ENCODE peak calls at places on chromosomes 11 and 22, in nine cellular contexts. S, D, K, P, T, E, F, Z and U are unnamed samples.

GRCh38 chr11:16604784-16605439 is 133.5 kb upstream of the C11orf58 start:
- ATAC-seq in S (peak; percentile 66), D (peak; percentile 40), K (no peak), P (peak; percentile 47), T (peak; percentile 57), E (peak; percentile 45), F (peak; percentile 42), Z (peak; percentile 44), U (no peak)

GRCh38 chr11:71212871-71213559 is 39.4 kb downstream of the SHANK2 start:
- ATAC-seq in S (peak; percentile 17), D (peak; percentile 68), K (no peak), P (peak; percentile 78), T (no peak), E (peak; percentile 49), F (no peak), Z (peak; percentile 43), U (no peak)

GRCh38 chr11:2316963-2317244 is 15.1 kb downstream of the TSPAN32 start:
- ATAC-seq in S (no peak), D (no peak), K (no peak), P (no peak), T (no peak), E (no peak), F (no peak), Z (no peak), U (no peak)

GRCh38 chr11:109320595-109320994 is 101.4 kb upstream of the C11orf87 start:
- ATAC-seq in S (no peak), D (no peak), K (no peak), P (no peak), T (peak; percentile 64), E (no peak), F (no peak), Z (no peak), U (no peak)

GRCh38 chr11:73204711-73205121 is 13.4 kb upstream of the P2RY2 start:
- ATAC-seq in S (peak; percentile 22), D (peak; percentile 60), K (no peak), P (peak; percentile 62), T (no peak), E (peak; percentile 23), F (peak; percentile 20), Z (peak; percentile 23), U (no peak)

GRCh38 chr11:12377106-12377823 is at the start of gene PARVA:
- ATAC-seq in S (peak; percentile 82), D (peak; percentile 78), K (no peak), P (peak; percentile 81), T (peak; percentile 68), E (peak; percentile 84), F (peak; percentile 79), Z (peak; percentile 81), U (no peak)

GRCh38 chr11:10796191-10796590 is 12.5 kb downstream of the EIF4G2 start:
- ATAC-seq in S (no peak), D (no peak), K (no peak), P (no peak), T (no peak), E (no peak), F (no peak), Z (no peak), U (no peak)

GRCh38 chr22:35191412-35191811 is 65.9 kb upstream of the HMGXB4 start:
- ATAC-seq in S (no peak), D (no peak), K (no peak), P (no peak), T (peak; percentile 94), E (no peak), F (peak; percentile 34), Z (no peak), U (no peak)

GRCh38 chr11:110711448-110711775 is 825 bp downstream of the ARHGAP20 start:
- ATAC-seq in S (no peak), D (no peak), K (no peak), P (no peak), T (no peak), E (no peak), F (no peak), Z (no peak), U (no peak)